ENCODE peak calls at places on chromosomes 4 and X, in five cellular contexts. One of them, this sample, is unnamed.

GRCh38 chrX:15750611-15751159 is 12.6 kb downstream of the CA5B start:
- DNase-seq in activated T-cell treated with anti-CD3 and anti-CD28 coated beads, Interleukin-2, amount 50 U/mL, for 48 hours: peak
- DNase-seq in nephron progenitor cell: no peak
- DNase-seq in sciatic nerve: no peak
- DNase-seq in mesothelial cell of epicardium: no peak
- DNase-seq in this sample: no peak

GRCh38 chr4:14874990-14875389 is 127.3 kb upstream of the CPEB2 start:
- DNase-seq in activated T-cell treated with anti-CD3 and anti-CD28 coated beads, Interleukin-2, amount 50 U/mL, for 48 hours: no peak
- DNase-seq in nephron progenitor cell: no peak
- DNase-seq in sciatic nerve: no peak
- DNase-seq in mesothelial cell of epicardium: no peak
- DNase-seq in this sample: no peak

GRCh38 chr4:174929346-174929745 is 11.2 kb downstream of the ADAM29 start:
- DNase-seq in activated T-cell treated with anti-CD3 and anti-CD28 coated beads, Interleukin-2, amount 50 U/mL, for 48 hours: no peak
- DNase-seq in nephron progenitor cell: no peak
- DNase-seq in sciatic nerve: no peak
- DNase-seq in mesothelial cell of epicardium: no peak
- DNase-seq in this sample: no peak

GRCh38 chrX:52349681-52350080 is 19.1 kb upstream of the XAGE2 start:
- DNase-seq in activated T-cell treated with anti-CD3 and anti-CD28 coated beads, Interleukin-2, amount 50 U/mL, for 48 hours: no peak
- DNase-seq in nephron progenitor cell: no peak
- DNase-seq in sciatic nerve: no peak
- DNase-seq in mesothelial cell of epicardium: no peak
- DNase-seq in this sample: no peak

GRCh38 chrX:37361596-37361995 is 12.4 kb downstream of the PRRG1 start:
- DNase-seq in activated T-cell treated with anti-CD3 and anti-CD28 coated beads, Interleukin-2, amount 50 U/mL, for 48 hours: no peak
- DNase-seq in nephron progenitor cell: no peak
- DNase-seq in sciatic nerve: no peak
- DNase-seq in mesothelial cell of epicardium: no peak
- DNase-seq in this sample: no peak

GRCh38 chr4:13917010-13917409 is 289.5 kb upstream of the BOD1L1 start:
- DNase-seq in activated T-cell treated with anti-CD3 and anti-CD28 coated beads, Interleukin-2, amount 50 U/mL, for 48 hours: no peak
- DNase-seq in nephron progenitor cell: no peak
- DNase-seq in sciatic nerve: no peak
- DNase-seq in mesothelial cell of epicardium: no peak
- DNase-seq in this sample: no peak

GRCh38 chr4:11471613-11472012 is 42.9 kb upstream of the HS3ST1 start:
- DNase-seq in activated T-cell treated with anti-CD3 and anti-CD28 coated beads, Interleukin-2, amount 50 U/mL, for 48 hours: peak
- DNase-seq in nephron progenitor cell: no peak
- DNase-seq in sciatic nerve: no peak
- DNase-seq in mesothelial cell of epicardium: no peak
- DNase-seq in this sample: no peak

GRCh38 chr4:153297116-153297515 is 47.4 kb upstream of the MND1 start:
- DNase-seq in activated T-cell treated with anti-CD3 and anti-CD28 coated beads, Interleukin-2, amount 50 U/mL, for 48 hours: no peak
- DNase-seq in nephron progenitor cell: no peak
- DNase-seq in sciatic nerve: no peak
- DNase-seq in mesothelial cell of epicardium: no peak
- DNase-seq in this sample: no peak

GRCh38 chr4:186942745-186943606 is 219.3 kb upstream of the FAT1 start:
- DNase-seq in activated T-cell treated with anti-CD3 and anti-CD28 coated beads, Interleukin-2, amount 50 U/mL, for 48 hours: no peak
- DNase-seq in nephron progenitor cell: peak
- DNase-seq in sciatic nerve: peak
- DNase-seq in mesothelial cell of epicardium: no peak
- DNase-seq in this sample: no peak

GRCh38 chr4:21605006-21605405 is 343.6 kb downstream of the KCNIP4 start:
- DNase-seq in activated T-cell treated with anti-CD3 and anti-CD28 coated beads, Interleukin-2, amount 50 U/mL, for 48 hours: no peak
- DNase-seq in nephron progenitor cell: no peak
- DNase-seq in sciatic nerve: no peak
- DNase-seq in mesothelial cell of epicardium: no peak
- DNase-seq in this sample: no peak

GRCh38 chr4:169037491-169037890 is 27.4 kb upstream of the CBR4 start:
- DNase-seq in activated T-cell treated with anti-CD3 and anti-CD28 coated beads, Interleukin-2, amount 50 U/mL, for 48 hours: no peak
- DNase-seq in nephron progenitor cell: no peak
- DNase-seq in sciatic nerve: no peak
- DNase-seq in mesothelial cell of epicardium: no peak
- DNase-seq in this sample: no peak

GRCh38 chr4:45661893-45662292 is 462.0 kb downstream of the GABRG1 start:
- DNase-seq in activated T-cell treated with anti-CD3 and anti-CD28 coated beads, Interleukin-2, amount 50 U/mL, for 48 hours: no peak
- DNase-seq in nephron progenitor cell: no peak
- DNase-seq in sciatic nerve: no peak
- DNase-seq in mesothelial cell of epicardium: no peak
- DNase-seq in this sample: no peak